ENCODE peak calls at places on chromosomes 3 and 15, in eight cellular contexts. V is tibial nerve, Q is transverse colon, K is IMR-90, Y is upper lobe of left lung, X is body of pancreas, P is GM12878, W is A549. N is an unnamed sample.

GRCh38 chr15:53453253-53454105 is 306.0 kb downstream of the WDR72 start:
- DNase-seq in P (no peak), X (peak), V (no peak), W (no peak), Y (no peak), K (no peak), Q (peak), N (no peak)

GRCh38 chr3:55161256-55161655 is 233.4 kb upstream of the LRTM1 start:
- DNase-seq in W (no peak), Y (no peak), V (no peak), X (no peak), P (no peak), K (peak), Q (no peak), N (no peak)

GRCh38 chr3:10408680-10409079 is 87.8 kb upstream of the SEC13 start:
- DNase-seq in K (peak), Q (no peak), V (no peak), P (no peak), W (no peak), X (no peak), Y (no peak), N (no peak)

GRCh38 chr3:126258670-126259069 is 78.3 kb upstream of the ALDH1L1 start:
- DNase-seq in P (no peak), K (no peak), W (no peak), V (no peak), Q (no peak), X (no peak), Y (no peak), N (no peak)

GRCh38 chr3:106255870-106256248 is 387.0 kb upstream of the CBLB start:
- DNase-seq in X (no peak), P (peak), K (no peak), Q (peak), V (no peak), W (no peak), Y (no peak), N (no peak)

GRCh38 chr3:152348436-152349177 is 79.9 kb downstream of the MBNL1 start:
- DNase-seq in W (no peak), Y (no peak), X (no peak), Q (no peak), V (no peak), K (peak), P (no peak), N (no peak)

GRCh38 chr15:70715840-70716510 is 47.4 kb downstream of the UACA start:
- DNase-seq in Y (no peak), Q (no peak), V (no peak), X (no peak), W (no peak), P (no peak), K (peak), N (no peak)

GRCh38 chr3:4271834-4272233 is 31.3 kb upstream of the SETMAR start:
- DNase-seq in Q (no peak), Y (no peak), W (peak), V (no peak), X (no peak), P (no peak), K (peak), N (no peak)

GRCh38 chr3:122097141-122097540 is 42.0 kb downstream of the CD86 start:
- DNase-seq in Y (no peak), X (no peak), P (no peak), K (no peak), V (no peak), W (no peak), Q (no peak), N (no peak)

GRCh38 chr3:14265246-14265962 is 86.8 kb downstream of the LSM3 start:
- DNase-seq in V (no peak), Y (no peak), W (peak), K (peak), X (no peak), P (no peak), Q (no peak), N (no peak)

GRCh38 chr3:38151667-38152265 is 13.3 kb downstream of the MYD88 start:
- DNase-seq in Y (no peak), X (no peak), Q (no peak), W (no peak), K (no peak), V (no peak), P (no peak), N (no peak)

GRCh38 chr3:79139395-79140060 is 628.3 kb downstream of the ROBO1 start:
- DNase-seq in W (no peak), X (no peak), K (peak), P (no peak), Y (no peak), V (no peak), Q (no peak), N (no peak)

GRCh38 chr3:125403789-125404188 is 28.7 kb upstream of the ZNF148 start:
- DNase-seq in Q (no peak), V (no peak), Y (no peak), K (peak), X (no peak), W (no peak), P (no peak), N (no peak)

GRCh38 chr3:57942872-57943283 is 65.3 kb upstream of the FLNB start:
- DNase-seq in K (no peak), Q (peak), V (no peak), X (peak), P (no peak), Y (no peak), W (no peak), N (peak)

GRCh38 chr3:128351476-128352085 is 115.1 kb downstream of the DNAJB8 start:
- DNase-seq in Q (no peak), V (no peak), P (no peak), W (no peak), K (no peak), Y (no peak), X (peak), N (no peak)

GRCh38 chr15:81301385-81301784 is 22.6 kb downstream of the STARD5 start:
- DNase-seq in Y (no peak), K (no peak), P (no peak), Q (peak), X (no peak), W (no peak), V (no peak), N (no peak)

GRCh38 chr15:81302605-81303204 is 21.2 kb downstream of the STARD5 start:
- DNase-seq in V (no peak), K (no peak), X (no peak), P (no peak), Q (no peak), W (no peak), Y (no peak), N (no peak)

GRCh38 chr15:81301815-81302399 is 22.0 kb downstream of the STARD5 start:
- DNase-seq in P (peak), W (no peak), X (no peak), Q (peak), V (no peak), K (no peak), Y (no peak), N (no peak)

GRCh38 chr15:81304226-81304625 is 19.7 kb downstream of the STARD5 start:
- DNase-seq in V (peak), Y (no peak), K (peak), Q (no peak), X (no peak), W (no peak), P (no peak), N (peak)

GRCh38 chr15:81303241-81304225 is 20.4 kb downstream of the STARD5 start:
- DNase-seq in W (no peak), P (no peak), X (no peak), K (peak), Q (no peak), Y (no peak), V (no peak), N (no peak)
- H3K4me3 ChIP-seq in W (no peak), P (peak), X (no peak), K (no peak), Q (no peak), Y (no peak), V (no peak), N (no peak)

DNA sequence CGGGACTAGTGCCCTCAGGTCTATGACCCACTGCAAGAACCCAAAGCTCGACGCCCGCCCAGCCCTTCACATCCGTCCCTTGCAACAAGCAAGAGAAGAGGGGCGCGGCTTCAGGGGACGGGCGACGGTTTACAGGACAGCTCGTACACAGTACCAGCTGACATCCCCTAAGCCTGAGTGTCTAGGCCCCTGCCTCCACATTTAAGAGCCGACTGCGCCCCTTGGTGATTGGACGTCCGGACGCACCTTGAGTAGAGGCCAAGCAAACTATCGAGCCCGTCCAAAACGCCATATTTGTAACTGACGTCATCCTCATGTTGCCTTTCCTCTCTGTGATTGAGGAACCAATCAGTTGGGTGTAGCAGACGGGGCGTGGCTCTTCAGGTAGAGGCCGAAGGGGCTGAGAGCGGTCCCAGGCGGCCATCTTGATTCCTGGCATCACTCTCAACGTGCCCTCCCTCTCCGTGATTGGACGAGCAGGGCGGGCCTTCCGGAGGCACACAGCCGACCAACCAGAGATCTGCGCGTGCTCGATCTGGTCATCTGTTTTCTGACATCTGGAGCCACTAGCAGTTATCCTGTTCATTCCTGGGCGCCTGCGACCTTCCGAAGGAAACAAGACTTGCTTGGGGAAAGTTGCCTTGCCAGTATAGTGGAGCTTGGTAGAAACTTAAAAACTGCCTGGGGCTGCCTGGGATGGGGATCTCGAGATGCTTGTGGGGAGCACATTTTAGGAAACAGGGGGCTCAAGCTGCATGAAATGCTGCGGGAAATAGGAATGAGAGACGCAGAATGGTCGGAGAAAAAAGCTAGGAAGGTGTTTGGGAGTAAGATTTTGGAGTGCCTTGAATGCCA is 4.0 kb upstream of the RPL14 start:
- DNase-seq in Y (peak), P (peak), K (peak), V (peak), W (peak), Q (peak), X (peak), N (peak)
- TF ChIP-seq POLR2A in Y (peak), P (peak), K (peak), V (peak), W (peak), Q (peak), X (peak), N (peak)

DNA sequence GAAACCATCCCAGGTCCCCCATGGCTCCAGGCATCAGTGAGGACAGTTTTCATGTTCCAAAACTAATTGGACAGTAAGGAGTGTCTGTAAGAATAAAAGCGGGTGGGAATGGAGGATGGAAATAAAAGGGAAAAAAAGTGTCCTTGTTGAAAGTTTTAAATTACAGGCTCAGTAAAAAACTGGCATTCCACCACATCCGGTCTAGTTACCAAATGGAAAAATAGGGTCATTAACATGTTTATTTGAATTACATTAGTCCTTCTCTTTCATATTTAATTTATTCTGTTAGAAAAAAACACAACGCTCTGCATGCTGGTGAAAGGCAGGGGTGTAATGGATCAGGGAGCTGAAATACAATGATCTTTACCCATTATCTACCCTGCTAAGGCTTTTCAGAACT is 117.5 kb downstream of the TIGIT start:
- DNase-seq in W (no peak), P (no peak), Y (no peak), X (no peak), Q (no peak), V (no peak), K (peak), N (no peak)
- H3K4me3 ChIP-seq in W (no peak), P (no peak), Y (no peak), X (no peak), Q (no peak), V (no peak), K (no peak), N (no peak)

GRCh38 chr3:138174421-138175122 is at the start of gene DBR1:
- DNase-seq in V (peak), Q (peak), W (peak), K (peak), X (peak), Y (peak), P (peak), N (peak)
- TF ChIP-seq POLR2A in V (peak), Q (peak), W (peak), K (peak), X (peak), Y (peak), P (peak), N (no peak)

GRCh38 chr15:60721232-60721576 is 242.3 kb upstream of the ICE2 start:
- DNase-seq in X (no peak), Y (no peak), Q (no peak), W (no peak), V (no peak), K (no peak), P (no peak), N (no peak)

GRCh38 chr15:60722328-60723112 is 243.6 kb upstream of the ICE2 start:
- DNase-seq in W (no peak), P (no peak), Y (no peak), K (no peak), X (no peak), Q (no peak), V (no peak), N (no peak)

GRCh38 chr15:60721706-60722105 is 242.8 kb upstream of the ICE2 start:
- DNase-seq in Y (no peak), K (peak), Q (no peak), X (no peak), W (no peak), P (no peak), V (no peak), N (no peak)

GRCh38 chr15:60720084-60720483 is 241.1 kb upstream of the ICE2 start:
- DNase-seq in V (no peak), P (no peak), Q (no peak), X (no peak), Y (no peak), W (no peak), K (no peak), N (no peak)

DNA sequence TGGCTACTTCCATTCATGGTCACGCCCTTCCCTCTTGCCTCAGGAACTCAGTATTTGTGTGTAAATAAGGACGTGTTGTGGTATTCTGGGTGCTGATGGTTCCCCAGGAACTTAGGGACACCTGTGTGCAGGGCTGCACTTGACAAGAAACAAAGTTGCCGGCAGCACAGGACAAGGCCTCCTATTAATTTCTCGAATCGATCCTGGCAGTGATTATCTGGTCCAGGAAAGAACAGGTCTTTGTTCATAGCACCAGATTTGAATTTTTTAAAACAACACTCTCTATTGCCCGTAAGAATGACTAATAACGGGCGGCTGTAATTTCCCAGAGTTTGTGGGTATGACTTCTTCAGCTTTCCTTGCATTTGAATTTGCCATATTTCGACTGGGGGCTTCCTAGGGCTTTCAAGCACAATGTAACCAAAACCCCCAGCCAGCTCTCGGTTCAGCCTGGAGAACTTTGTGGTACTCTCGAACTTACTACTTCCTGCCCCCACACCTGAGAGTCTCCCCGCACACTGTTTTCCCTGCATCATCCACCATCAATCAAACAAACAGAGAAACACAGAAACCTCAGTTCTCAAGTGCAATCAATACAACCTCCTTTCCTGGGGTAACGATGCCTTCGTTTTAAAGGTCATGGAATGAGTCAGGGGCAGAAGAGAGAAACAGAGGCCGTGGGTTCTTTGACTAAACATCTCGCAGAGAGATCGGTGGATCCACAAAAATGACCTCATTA is 241.7 kb upstream of the ICE2 start:
- DNase-seq in K (no peak), P (peak), Y (no peak), Q (no peak), X (no peak), V (no peak), W (no peak), N (no peak)
- H3K4me3 ChIP-seq in K (no peak), P (peak), Y (no peak), Q (no peak), X (no peak), V (no peak), W (no peak), N (no peak)

GRCh38 chr3:39406368-39407258 is at the start of gene RPSA:
- DNase-seq in Q (peak), P (peak), V (peak), Y (peak), W (peak), X (peak), K (peak), N (peak)
- TF ChIP-seq POLR2A in Q (peak), P (peak), V (peak), Y (peak), W (peak), X (peak), K (peak), N (peak)

DNA sequence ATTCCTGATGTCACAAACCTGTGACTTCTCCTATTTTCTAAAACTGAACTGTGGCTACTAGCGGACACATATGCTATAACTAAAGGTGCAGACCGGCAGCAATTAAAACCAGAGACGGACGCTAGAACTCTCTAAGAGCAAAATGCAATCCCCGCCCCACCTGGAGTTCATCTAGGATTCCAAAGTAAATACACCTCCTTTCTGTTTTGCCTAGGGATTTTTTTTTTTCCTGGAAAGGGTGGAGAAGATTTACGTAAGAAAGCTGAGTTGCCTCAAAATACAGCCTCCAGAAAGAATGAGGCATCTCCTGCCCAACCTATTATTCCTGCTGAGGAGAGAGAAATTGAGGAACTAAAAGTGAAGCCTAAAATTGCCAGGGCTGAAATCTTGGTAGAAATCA is 150.2 kb downstream of the TP63 start:
- DNase-seq in K (no peak), Y (no peak), P (no peak), V (no peak), Q (no peak), W (no peak), X (no peak), N (no peak)
- H3K4me3 ChIP-seq in K (no peak), Y (no peak), P (no peak), V (no peak), Q (no peak), W (no peak), X (no peak), N (no peak)

GRCh38 chr3:160950542-160950941 is 154.6 kb downstream of the B3GALNT1 start:
- DNase-seq in X (no peak), K (no peak), V (no peak), Q (no peak), W (no peak), Y (no peak), P (no peak), N (no peak)

GRCh38 chr3:160950954-160951353 is 154.2 kb downstream of the B3GALNT1 start:
- DNase-seq in P (no peak), K (no peak), V (no peak), X (no peak), Q (no peak), Y (no peak), W (no peak), N (no peak)

GRCh38 chr3:160945346-160945745 is 159.8 kb downstream of the B3GALNT1 start:
- DNase-seq in Y (no peak), Q (no peak), K (no peak), W (no peak), V (no peak), P (no peak), X (no peak), N (no peak)

GRCh38 chr3:160949460-160949859 is 155.7 kb downstream of the B3GALNT1 start:
- DNase-seq in Y (no peak), X (no peak), Q (no peak), P (no peak), K (no peak), W (no peak), V (no peak), N (no peak)

DNA sequence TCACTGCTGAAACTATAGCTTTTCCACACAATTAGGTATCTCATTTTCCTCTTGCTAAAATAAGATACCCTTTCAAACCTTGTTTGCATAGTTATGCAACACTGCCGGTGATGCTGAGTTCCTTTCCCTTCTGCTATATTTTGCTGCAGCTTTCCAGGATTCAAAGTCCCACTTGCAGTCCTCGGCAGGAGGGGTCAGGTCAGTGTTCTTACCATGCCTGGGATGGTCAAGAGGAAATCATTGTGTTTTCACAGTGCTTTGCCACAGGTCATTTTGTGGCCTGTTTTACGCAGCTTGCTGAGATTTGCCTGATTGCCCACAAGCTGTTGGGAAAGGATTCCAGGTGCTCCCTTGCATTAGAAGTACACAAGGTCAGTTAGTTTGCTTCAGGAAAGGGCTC is 156.9 kb downstream of the B3GALNT1 start:
- DNase-seq in Y (no peak), P (no peak), X (no peak), V (no peak), W (no peak), K (no peak), Q (no peak), N (no peak)
- TF ChIP-seq POLR2A in Y (no peak), P (no peak), X (no peak), V (no peak), W (no peak), K (no peak), Q (no peak), N (no peak)

GRCh38 chr3:34056951-34057390 is 258.5 kb downstream of the PDCD6IP start:
- DNase-seq in V (no peak), Q (no peak), W (peak), P (peak), K (peak), Y (no peak), X (no peak), N (no peak)
- H3K4me3 ChIP-seq in V (no peak), Q (no peak), W (no peak), P (no peak), K (no peak), Y (no peak), X (no peak), N (no peak)

DNA sequence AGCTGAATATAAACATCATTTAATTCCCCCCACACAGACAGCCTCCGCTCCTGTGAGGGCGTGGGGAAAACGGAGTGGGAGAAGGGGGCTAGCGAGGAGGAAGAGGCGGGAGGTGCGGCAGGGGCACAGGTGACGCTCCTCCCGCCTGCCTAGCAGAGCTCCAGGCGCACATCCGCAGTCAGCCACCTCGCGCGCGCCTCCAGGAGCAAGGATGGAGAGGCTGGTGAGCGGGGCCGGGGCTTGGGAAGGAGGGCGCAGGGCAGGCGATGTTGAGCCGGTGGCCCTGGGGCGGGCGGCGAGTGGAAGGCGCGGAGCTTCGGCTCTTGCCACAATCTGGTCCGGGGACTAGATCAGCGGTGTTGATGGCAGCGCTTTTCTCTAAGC is at the start of gene CD200:
- DNase-seq in Y (peak), K (peak), Q (peak), P (no peak), V (peak), W (no peak), X (no peak), N (peak)
- TF ChIP-seq POLR2A in Y (no peak), K (no peak), Q (peak), P (peak), V (no peak), W (no peak), X (peak), N (no peak)

N was measured in heart left ventricle.